ENCODE peak calls at places on chromosomes 1 and 21, in four cellular contexts. One of them, this sample, is unnamed.
A peak's percentile ranks its signal among the peaks of the same experiment; 100 is the strongest.

GRCh38 chr1:17790383-17791054 is 35.4 kb downstream of the ACTL8 start:
- DNase-seq in CD4-positive, CD25-positive, alpha-beta regulatory T cell: no peak
- DNase-seq in breast epithelium: no peak
- DNase-seq in left ventricle myocardium inferior: no peak
- DNase-seq in this sample: no peak

GRCh38 chr1:96445296-96445695 is 276.3 kb upstream of the PTBP2 start:
- DNase-seq in CD4-positive, CD25-positive, alpha-beta regulatory T cell: no peak
- DNase-seq in breast epithelium: no peak
- DNase-seq in left ventricle myocardium inferior: no peak
- DNase-seq in this sample: no peak

GRCh38 chr1:85386068-85386722 is 78.8 kb downstream of the DDAH1 start:
- DNase-seq in breast epithelium: no peak
- DNase-seq in left ventricle myocardium inferior: no peak
- DNase-seq in CD4-positive, CD25-positive, alpha-beta regulatory T cell: no peak
- DNase-seq in this sample: no peak

GRCh38 chr1:40692429-40692905 is 963 bp downstream of the NFYC start:
- DNase-seq in breast epithelium: no peak
- DNase-seq in left ventricle myocardium inferior: no peak
- DNase-seq in CD4-positive, CD25-positive, alpha-beta regulatory T cell: no peak
- DNase-seq in this sample: no peak

GRCh38 chr1:171441278-171441677 is 44.1 kb upstream of the PRRC2C start:
- DNase-seq in left ventricle myocardium inferior: no peak
- DNase-seq in breast epithelium: no peak
- DNase-seq in CD4-positive, CD25-positive, alpha-beta regulatory T cell: no peak
- DNase-seq in this sample: no peak

GRCh38 chr1:9731051-9731537 is 79.6 kb downstream of the PIK3CD start:
- DNase-seq in CD4-positive, CD25-positive, alpha-beta regulatory T cell: no peak
- DNase-seq in breast epithelium: no peak
- DNase-seq in left ventricle myocardium inferior: no peak
- DNase-seq in this sample: no peak

GRCh38 chr1:77756052-77756754 is 3.4 kb downstream of the USP33 start:
- DNase-seq in left ventricle myocardium inferior: no peak
- DNase-seq in CD4-positive, CD25-positive, alpha-beta regulatory T cell: no peak
- DNase-seq in breast epithelium: no peak
- DNase-seq in this sample: no peak

GRCh38 chr1:37476460-37477197 is 2.2 kb downstream of the ZC3H12A start:
- DNase-seq in CD4-positive, CD25-positive, alpha-beta regulatory T cell: peak; percentile 8
- DNase-seq in left ventricle myocardium inferior: peak; percentile 56
- DNase-seq in breast epithelium: peak; percentile 76
- DNase-seq in this sample: no peak

GRCh38 chr1:61496501-61496900 is 228.4 kb downstream of the TM2D1 start:
- DNase-seq in left ventricle myocardium inferior: no peak
- DNase-seq in CD4-positive, CD25-positive, alpha-beta regulatory T cell: no peak
- DNase-seq in breast epithelium: no peak
- DNase-seq in this sample: no peak

GRCh38 chr1:242579528-242580235 is 55.2 kb upstream of the PLD5 start:
- DNase-seq in CD4-positive, CD25-positive, alpha-beta regulatory T cell: no peak
- DNase-seq in left ventricle myocardium inferior: no peak
- DNase-seq in breast epithelium: no peak
- DNase-seq in this sample: no peak

GRCh38 chr21:26852422-26852821 is 7.2 kb upstream of the ADAMTS1 start:
- DNase-seq in breast epithelium: no peak
- DNase-seq in left ventricle myocardium inferior: no peak
- DNase-seq in CD4-positive, CD25-positive, alpha-beta regulatory T cell: no peak
- DNase-seq in this sample: no peak

GRCh38 chr1:176843352-176844297 is 320.9 kb downstream of the ASTN1 start:
- DNase-seq in left ventricle myocardium inferior: no peak
- DNase-seq in breast epithelium: no peak
- DNase-seq in CD4-positive, CD25-positive, alpha-beta regulatory T cell: no peak
- DNase-seq in this sample: no peak

GRCh38 chr1:94646786-94647555 is 105.4 kb upstream of the F3 start:
- DNase-seq in CD4-positive, CD25-positive, alpha-beta regulatory T cell: no peak
- DNase-seq in left ventricle myocardium inferior: no peak
- DNase-seq in breast epithelium: no peak
- DNase-seq in this sample: no peak

GRCh38 chr1:213041443-213041842 is 9.6 kb upstream of the RPS6KC1 start:
- DNase-seq in left ventricle myocardium inferior: no peak
- DNase-seq in CD4-positive, CD25-positive, alpha-beta regulatory T cell: no peak
- DNase-seq in breast epithelium: no peak
- DNase-seq in this sample: no peak

GRCh38 chr1:157092831-157093230 is 6.8 kb downstream of the ETV3L start:
- DNase-seq in breast epithelium: no peak
- DNase-seq in CD4-positive, CD25-positive, alpha-beta regulatory T cell: no peak
- DNase-seq in left ventricle myocardium inferior: peak; percentile 54
- DNase-seq in this sample: no peak

GRCh38 chr21:43300496-43301423 is 126.2 kb downstream of the SIK1 start:
- DNase-seq in CD4-positive, CD25-positive, alpha-beta regulatory T cell: no peak
- DNase-seq in breast epithelium: peak; percentile 82
- DNase-seq in left ventricle myocardium inferior: peak; percentile 63
- DNase-seq in this sample: no peak

GRCh38 chr1:77539510-77540142 is 142.8 kb downstream of the ZZZ3 start:
- DNase-seq in CD4-positive, CD25-positive, alpha-beta regulatory T cell: no peak
- DNase-seq in left ventricle myocardium inferior: no peak
- DNase-seq in breast epithelium: no peak
- DNase-seq in this sample: no peak

GRCh38 chr1:20840731-20841130 is 53.6 kb upstream of the HP1BP3 start:
- DNase-seq in left ventricle myocardium inferior: no peak
- DNase-seq in CD4-positive, CD25-positive, alpha-beta regulatory T cell: no peak
- DNase-seq in breast epithelium: no peak
- DNase-seq in this sample: no peak

GRCh38 chr21:40115775-40116174 is 248.5 kb downstream of the PCP4 start:
- DNase-seq in CD4-positive, CD25-positive, alpha-beta regulatory T cell: no peak
- DNase-seq in left ventricle myocardium inferior: no peak
- DNase-seq in breast epithelium: no peak
- DNase-seq in this sample: no peak

GRCh38 chr1:226678251-226678650 is 60.8 kb downstream of the ITPKB start:
- DNase-seq in CD4-positive, CD25-positive, alpha-beta regulatory T cell: no peak
- DNase-seq in left ventricle myocardium inferior: no peak
- DNase-seq in breast epithelium: no peak
- DNase-seq in this sample: no peak

GRCh38 chr1:156379420-156380165 is 10.6 kb downstream of the RHBG start:
- DNase-seq in CD4-positive, CD25-positive, alpha-beta regulatory T cell: no peak
- DNase-seq in breast epithelium: no peak
- DNase-seq in left ventricle myocardium inferior: no peak
- DNase-seq in this sample: no peak

GRCh38 chr1:186188004-186188539 is 187.0 kb downstream of the TPR start:
- DNase-seq in CD4-positive, CD25-positive, alpha-beta regulatory T cell: no peak
- DNase-seq in left ventricle myocardium inferior: no peak
- DNase-seq in breast epithelium: no peak
- DNase-seq in this sample: no peak

GRCh38 chr1:161706483-161707347 is at the start of gene FCRLA:
- DNase-seq in left ventricle myocardium inferior: no peak
- DNase-seq in breast epithelium: no peak
- DNase-seq in CD4-positive, CD25-positive, alpha-beta regulatory T cell: no peak
- DNase-seq in this sample: no peak

GRCh38 chr1:147821883-147822282 is 61.5 kb upstream of the GJA5 start:
- DNase-seq in breast epithelium: peak; percentile 17
- DNase-seq in left ventricle myocardium inferior: no peak
- DNase-seq in CD4-positive, CD25-positive, alpha-beta regulatory T cell: no peak
- DNase-seq in this sample: no peak

GRCh38 chr1:220274122-220274855 is 2.0 kb upstream of the RAB3GAP2 start:
- DNase-seq in left ventricle myocardium inferior: no peak
- DNase-seq in CD4-positive, CD25-positive, alpha-beta regulatory T cell: no peak
- DNase-seq in breast epithelium: peak; percentile 72
- DNase-seq in this sample: no peak

GRCh38 chr1:23643668-23644554 is 47.7 kb upstream of the RPL11 start:
- DNase-seq in left ventricle myocardium inferior: no peak
- DNase-seq in CD4-positive, CD25-positive, alpha-beta regulatory T cell: no peak
- DNase-seq in breast epithelium: no peak
- DNase-seq in this sample: no peak

GRCh38 chr1:111032295-111032897 is 68.7 kb upstream of the LRIF1 start:
- DNase-seq in left ventricle myocardium inferior: no peak
- DNase-seq in breast epithelium: no peak
- DNase-seq in CD4-positive, CD25-positive, alpha-beta regulatory T cell: peak; percentile 51
- DNase-seq in this sample: peak; percentile 25

GRCh38 chr21:45386728-45387371 is 18.1 kb upstream of the COL18A1 start:
- DNase-seq in breast epithelium: peak; percentile 48
- DNase-seq in left ventricle myocardium inferior: peak; percentile 37
- DNase-seq in CD4-positive, CD25-positive, alpha-beta regulatory T cell: no peak
- DNase-seq in this sample: no peak

GRCh38 chr1:12593621-12594066 is 24.4 kb downstream of the DHRS3 start:
- DNase-seq in CD4-positive, CD25-positive, alpha-beta regulatory T cell: no peak
- DNase-seq in left ventricle myocardium inferior: peak; percentile 60
- DNase-seq in breast epithelium: peak; percentile 52
- DNase-seq in this sample: no peak

GRCh38 chr1:66831529-66832239 is 30.6 kb upstream of the INSL5 start:
- DNase-seq in CD4-positive, CD25-positive, alpha-beta regulatory T cell: no peak
- DNase-seq in left ventricle myocardium inferior: no peak
- DNase-seq in breast epithelium: no peak
- DNase-seq in this sample: no peak

GRCh38 chr1:89358287-89358893 is 5.5 kb upstream of the GBP6 start:
- DNase-seq in left ventricle myocardium inferior: peak; percentile 73
- DNase-seq in CD4-positive, CD25-positive, alpha-beta regulatory T cell: peak; percentile 82
- DNase-seq in breast epithelium: peak; percentile 62
- DNase-seq in this sample: peak; percentile 88

GRCh38 chr1:232578681-232579195 is 51.2 kb downstream of the SIPA1L2 start:
- DNase-seq in left ventricle myocardium inferior: no peak
- DNase-seq in breast epithelium: no peak
- DNase-seq in CD4-positive, CD25-positive, alpha-beta regulatory T cell: no peak
- DNase-seq in this sample: no peak

GRCh38 chr1:206702803-206703202 is 18.1 kb downstream of the MAPKAPK2 start:
- DNase-seq in breast epithelium: no peak
- DNase-seq in left ventricle myocardium inferior: no peak
- DNase-seq in CD4-positive, CD25-positive, alpha-beta regulatory T cell: no peak
- DNase-seq in this sample: no peak

GRCh38 chr1:46517010-46517600 is 27.5 kb downstream of the DMBX1 start:
- DNase-seq in left ventricle myocardium inferior: no peak
- DNase-seq in breast epithelium: peak; percentile 83
- DNase-seq in CD4-positive, CD25-positive, alpha-beta regulatory T cell: no peak
- DNase-seq in this sample: no peak

GRCh38 chr1:12594966-12595838 is 22.8 kb downstream of the DHRS3 start:
- DNase-seq in breast epithelium: peak; percentile 89
- DNase-seq in left ventricle myocardium inferior: peak; percentile 80
- DNase-seq in CD4-positive, CD25-positive, alpha-beta regulatory T cell: no peak
- DNase-seq in this sample: no peak

GRCh38 chr1:17759114-17759513 is 4.0 kb downstream of the ACTL8 start:
- DNase-seq in CD4-positive, CD25-positive, alpha-beta regulatory T cell: no peak
- DNase-seq in left ventricle myocardium inferior: no peak
- DNase-seq in breast epithelium: no peak
- DNase-seq in this sample: no peak

GRCh38 chr1:234089396-234089795 is 184.9 kb downstream of the SLC35F3 start:
- DNase-seq in breast epithelium: no peak
- DNase-seq in CD4-positive, CD25-positive, alpha-beta regulatory T cell: no peak
- DNase-seq in left ventricle myocardium inferior: no peak
- DNase-seq in this sample: no peak
- H3K4me1 ChIP-seq in breast epithelium: peaks cover 2% of the 10 kb centered on the region
- H3K4me1 ChIP-seq in CD4-positive, CD25-positive, alpha-beta regulatory T cell: no peaks in the 10 kb centered on the region
- H3K4me1 ChIP-seq in left ventricle myocardium inferior: peaks cover 6% of the 10 kb centered on the region
- H3K4me1 ChIP-seq in this sample: no peaks in the 10 kb centered on the region

GRCh38 chr1:203320546-203321272 is 15.4 kb downstream of the BTG2 start:
- DNase-seq in CD4-positive, CD25-positive, alpha-beta regulatory T cell: peak; percentile 83
- DNase-seq in left ventricle myocardium inferior: peak; percentile 49
- DNase-seq in breast epithelium: peak; percentile 75
- DNase-seq in this sample: peak; percentile 69
- H3K4me3 ChIP-seq in CD4-positive, CD25-positive, alpha-beta regulatory T cell: peak overlapping the region; percentile 45
- H3K4me3 ChIP-seq in left ventricle myocardium inferior: no peak overlapping the region
- H3K4me3 ChIP-seq in breast epithelium: no peak overlapping the region
- H3K4me3 ChIP-seq in this sample: peak overlapping the region; percentile 12

GRCh38 chr1:109351457-109351856 is 44.6 kb upstream of the MYBPHL start:
- DNase-seq in left ventricle myocardium inferior: no peak
- DNase-seq in CD4-positive, CD25-positive, alpha-beta regulatory T cell: no peak
- DNase-seq in breast epithelium: no peak
- DNase-seq in this sample: no peak
- H3K36me3 ChIP-seq in left ventricle myocardium inferior: peaks cover 84% of the 10 kb centered on the region
- H3K36me3 ChIP-seq in CD4-positive, CD25-positive, alpha-beta regulatory T cell: no peaks in the 10 kb centered on the region
- H3K36me3 ChIP-seq in breast epithelium: no peaks in the 10 kb centered on the region
- H3K36me3 ChIP-seq in this sample: no peaks in the 10 kb centered on the region

GRCh38 chr1:159920651-159921050 is 4.7 kb downstream of the TAGLN2 start:
- DNase-seq in left ventricle myocardium inferior: no peak
- DNase-seq in breast epithelium: no peak
- DNase-seq in CD4-positive, CD25-positive, alpha-beta regulatory T cell: no peak
- DNase-seq in this sample: no peak

GRCh38 chr1:159918918-159919195 is 6.5 kb downstream of the TAGLN2 start:
- DNase-seq in left ventricle myocardium inferior: no peak
- DNase-seq in breast epithelium: no peak
- DNase-seq in CD4-positive, CD25-positive, alpha-beta regulatory T cell: no peak
- DNase-seq in this sample: no peak

GRCh38 chr1:159918041-159918917 is 7.0 kb downstream of the TAGLN2 start:
- DNase-seq in CD4-positive, CD25-positive, alpha-beta regulatory T cell: no peak
- DNase-seq in left ventricle myocardium inferior: no peak
- DNase-seq in breast epithelium: no peak
- DNase-seq in this sample: no peak

GRCh38 chr1:159920202-159920601 is 5.1 kb downstream of the TAGLN2 start:
- DNase-seq in breast epithelium: no peak
- DNase-seq in left ventricle myocardium inferior: no peak
- DNase-seq in CD4-positive, CD25-positive, alpha-beta regulatory T cell: no peak
- DNase-seq in this sample: no peak

GRCh38 chr1:159919236-159919865 is 6.0 kb downstream of the TAGLN2 start:
- DNase-seq in CD4-positive, CD25-positive, alpha-beta regulatory T cell: no peak
- DNase-seq in left ventricle myocardium inferior: no peak
- DNase-seq in breast epithelium: no peak
- DNase-seq in this sample: no peak
- H3K4me1 ChIP-seq in CD4-positive, CD25-positive, alpha-beta regulatory T cell: peaks cover 40% of the 10 kb centered on the region
- H3K4me1 ChIP-seq in left ventricle myocardium inferior: peaks cover 90% of the 10 kb centered on the region
- H3K4me1 ChIP-seq in breast epithelium: peaks cover 6% of the 10 kb centered on the region
- H3K4me1 ChIP-seq in this sample: peaks cover 32% of the 10 kb centered on the region

GRCh38 chr1:6491966-6492365 is 499 bp upstream of the PLEKHG5 start:
- DNase-seq in CD4-positive, CD25-positive, alpha-beta regulatory T cell: no peak
- DNase-seq in left ventricle myocardium inferior: no peak
- DNase-seq in breast epithelium: no peak
- DNase-seq in this sample: no peak
- H3K4me3 ChIP-seq in CD4-positive, CD25-positive, alpha-beta regulatory T cell: no peak overlapping the region
- H3K4me3 ChIP-seq in left ventricle myocardium inferior: peak overlapping the region; percentile 69
- H3K4me3 ChIP-seq in breast epithelium: no peak overlapping the region
- H3K4me3 ChIP-seq in this sample: no peak overlapping the region

GRCh38 chr1:29159773-29160172 is 21.9 kb downstream of the SRSF4 start:
- DNase-seq in CD4-positive, CD25-positive, alpha-beta regulatory T cell: no peak
- DNase-seq in left ventricle myocardium inferior: no peak
- DNase-seq in breast epithelium: no peak
- DNase-seq in this sample: no peak
- H3K36me3 ChIP-seq in CD4-positive, CD25-positive, alpha-beta regulatory T cell: peaks cover 76% of the 10 kb centered on the region
- H3K36me3 ChIP-seq in left ventricle myocardium inferior: peaks cover 51% of the 10 kb centered on the region
- H3K36me3 ChIP-seq in breast epithelium: no peaks in the 10 kb centered on the region
- H3K36me3 ChIP-seq in this sample: peaks cover 30% of the 10 kb centered on the region

DNA sequence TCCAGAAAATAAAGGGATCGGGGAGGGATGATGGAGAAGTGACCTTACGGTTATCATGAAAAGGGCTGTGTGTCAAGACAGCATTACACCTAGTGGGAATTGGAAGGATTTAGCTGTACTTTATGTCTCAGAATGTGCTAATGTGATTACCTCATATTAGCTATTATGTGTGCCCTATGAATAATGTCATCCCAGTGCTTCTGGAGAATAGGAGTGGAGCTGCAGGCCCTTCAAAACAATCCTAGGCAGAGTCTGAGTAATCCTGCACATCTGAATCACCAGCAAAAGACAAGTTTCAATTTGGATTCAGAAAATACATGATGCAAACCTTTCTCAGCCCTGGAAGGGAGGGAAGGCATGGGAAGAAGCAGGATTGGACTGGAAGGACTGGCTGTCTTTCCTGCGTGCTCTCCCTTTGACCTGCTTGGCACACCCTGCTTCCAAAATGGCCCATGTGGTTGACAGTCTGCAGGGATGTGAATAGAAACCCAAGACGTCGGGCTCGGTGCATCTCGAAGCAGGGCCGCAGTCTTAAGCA is 54.1 kb upstream of the TARBP1 start:
- DNase-seq in breast epithelium: peak; percentile 60
- DNase-seq in CD4-positive, CD25-positive, alpha-beta regulatory T cell: no peak
- DNase-seq in left ventricle myocardium inferior: peak; percentile 58
- DNase-seq in this sample: no peak
- H3K4me1 ChIP-seq in breast epithelium: peaks cover 19% of the 10 kb centered on the region
- H3K4me1 ChIP-seq in CD4-positive, CD25-positive, alpha-beta regulatory T cell: no peaks in the 10 kb centered on the region
- H3K4me1 ChIP-seq in left ventricle myocardium inferior: peaks cover 100% of the 10 kb centered on the region
- H3K4me1 ChIP-seq in this sample: no peaks in the 10 kb centered on the region

GRCh38 chr1:201123866-201124265 is 3.1 kb downstream of the ASCL5 start:
- DNase-seq in CD4-positive, CD25-positive, alpha-beta regulatory T cell: no peak
- DNase-seq in left ventricle myocardium inferior: no peak
- DNase-seq in breast epithelium: no peak
- DNase-seq in this sample: no peak
- H3K4me3 ChIP-seq in CD4-positive, CD25-positive, alpha-beta regulatory T cell: no peak overlapping the region
- H3K4me3 ChIP-seq in left ventricle myocardium inferior: no peak overlapping the region
- H3K4me3 ChIP-seq in breast epithelium: no peak overlapping the region
- H3K4me3 ChIP-seq in this sample: no peak overlapping the region